ENCODE peak calls at places on chromosome 7, in four cellular contexts. M is breast epithelium; G is activated CD8-positive, alpha-beta T cell treated with anti-CD3 and anti-CD28 coated beads for 36 hours; S is cardiac muscle cell. E is an unnamed sample.

GRCh38 chr7:137081694-137082093 is 213.2 kb downstream of the CHRM2 start:
- DNase-seq in M (no peak), G (no peak), S (peak), E (no peak)

GRCh38 chr7:15554081-15554480 is 7.7 kb downstream of the AGMO start:
- DNase-seq in M (no peak), G (no peak), S (peak), E (no peak)

GRCh38 chr7:47786557-47787248 is 161.6 kb downstream of the PKD1L1 start:
- DNase-seq in M (peak), G (no peak), S (peak), E (no peak)

GRCh38 chr7:23622469-23622868 is 25.3 kb downstream of the CCDC126 start:
- DNase-seq in M (no peak), G (no peak), S (peak), E (no peak)

GRCh38 chr7:150952331-150953050 is 25.6 kb downstream of the KCNH2 start:
- DNase-seq in M (no peak), G (no peak), S (no peak), E (no peak)

GRCh38 chr7:1555046-1555812 is 776 bp downstream of the TMEM184A start:
- DNase-seq in M (peak), G (no peak), S (peak), E (no peak)

GRCh38 chr7:42639930-42640329 is 271.9 kb downstream of the C7orf25 start:
- DNase-seq in M (no peak), G (no peak), S (no peak), E (no peak)

GRCh38 chr7:7228472-7228871 is 46.1 kb downstream of the C1GALT1 start:
- DNase-seq in M (no peak), G (no peak), S (peak), E (no peak)

GRCh38 chr7:157927313-157927925 is 590.6 kb downstream of the DNAJB6 start:
- DNase-seq in M (no peak), G (no peak), S (no peak), E (no peak)

GRCh38 chr7:148204639-148205292 is 385.8 kb upstream of the C7orf33 start:
- DNase-seq in M (no peak), G (no peak), S (no peak), E (no peak)

GRCh38 chr7:140004672-140005071 is 58.1 kb downstream of the PARP12 start:
- DNase-seq in M (no peak), G (no peak), S (no peak), E (no peak)

GRCh38 chr7:140007051-140007690 is 55.6 kb downstream of the PARP12 start:
- DNase-seq in M (no peak), G (no peak), S (no peak), E (no peak)

GRCh38 chr7:140006600-140006999 is 56.2 kb downstream of the PARP12 start:
- DNase-seq in M (no peak), G (no peak), S (no peak), E (no peak)

GRCh38 chr7:140005341-140005740 is 57.4 kb downstream of the PARP12 start:
- DNase-seq in M (no peak), G (no peak), S (no peak), E (no peak)

DNA sequence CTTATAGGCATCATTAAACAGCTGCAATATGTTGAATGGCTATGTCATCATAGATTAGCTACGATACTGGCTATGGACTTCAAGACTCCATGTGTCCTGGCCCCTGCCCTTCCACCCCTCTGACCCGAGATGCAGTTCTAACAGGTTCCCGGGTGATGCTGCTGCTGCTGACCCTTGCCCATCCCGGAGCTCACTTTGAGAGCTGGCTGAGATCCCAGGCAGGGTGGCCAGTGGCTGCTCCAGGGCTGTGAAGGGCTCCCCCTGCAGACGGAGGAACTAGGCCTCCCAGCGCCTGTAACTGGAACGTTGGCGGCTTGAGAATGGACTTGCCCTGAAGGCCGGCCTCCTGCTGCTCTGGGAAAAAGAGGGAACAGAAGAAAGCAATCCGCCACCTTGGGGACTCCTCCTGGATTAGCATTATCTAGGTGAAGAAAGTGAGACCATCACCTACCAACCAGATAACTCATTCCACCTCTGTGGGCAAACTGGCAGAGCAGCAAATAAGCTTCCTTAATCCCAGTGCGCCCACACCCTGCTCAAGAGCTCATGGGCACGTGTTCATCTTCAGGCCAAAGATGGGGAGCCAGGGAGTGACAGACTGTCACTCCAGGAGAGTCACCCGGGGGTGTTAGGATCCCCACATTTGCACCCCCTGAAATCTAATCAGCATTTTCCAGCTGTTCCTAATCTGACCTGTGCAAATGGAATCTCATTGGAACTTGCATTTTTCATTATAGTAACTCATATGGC is 56.8 kb downstream of the PARP12 start:
- DNase-seq in M (no peak), G (no peak), S (peak), E (no peak)
- TF ChIP-seq CTCF in M (no peak), G (no peak), S (peak), E (peak)

GRCh38 chr7:39750253-39750994 is 127.1 kb downstream of the RALA start:
- DNase-seq in M (no peak), G (no peak), S (no peak), E (no peak)

GRCh38 chr7:39753823-39754325 is 130.5 kb downstream of the RALA start:
- DNase-seq in M (no peak), G (no peak), S (no peak), E (no peak)

GRCh38 chr7:39758234-39758970 is 135.0 kb downstream of the RALA start:
- DNase-seq in M (no peak), G (no peak), S (no peak), E (no peak)

GRCh38 chr7:39757604-39758003 is 134.2 kb downstream of the RALA start:
- DNase-seq in M (no peak), G (no peak), S (no peak), E (no peak)

GRCh38 chr7:39754326-39755120 is 131.2 kb downstream of the RALA start:
- DNase-seq in M (no peak), G (no peak), S (peak), E (no peak)
- TF ChIP-seq CTCF in M (no peak), G (no peak), S (no peak), E (no peak)

GRCh38 chr7:3195160-3195559 is 105.9 kb upstream of the SDK1 start:
- DNase-seq in M (no peak), G (no peak), S (no peak), E (no peak)

GRCh38 chr7:3193721-3194120 is 107.3 kb upstream of the SDK1 start:
- DNase-seq in M (no peak), G (no peak), S (no peak), E (no peak)

GRCh38 chr7:3197567-3198212 is 103.4 kb upstream of the SDK1 start:
- DNase-seq in M (no peak), G (no peak), S (no peak), E (no peak)

GRCh38 chr7:3196629-3197028 is 104.4 kb upstream of the SDK1 start:
- DNase-seq in M (no peak), G (no peak), S (no peak), E (no peak)

DNA sequence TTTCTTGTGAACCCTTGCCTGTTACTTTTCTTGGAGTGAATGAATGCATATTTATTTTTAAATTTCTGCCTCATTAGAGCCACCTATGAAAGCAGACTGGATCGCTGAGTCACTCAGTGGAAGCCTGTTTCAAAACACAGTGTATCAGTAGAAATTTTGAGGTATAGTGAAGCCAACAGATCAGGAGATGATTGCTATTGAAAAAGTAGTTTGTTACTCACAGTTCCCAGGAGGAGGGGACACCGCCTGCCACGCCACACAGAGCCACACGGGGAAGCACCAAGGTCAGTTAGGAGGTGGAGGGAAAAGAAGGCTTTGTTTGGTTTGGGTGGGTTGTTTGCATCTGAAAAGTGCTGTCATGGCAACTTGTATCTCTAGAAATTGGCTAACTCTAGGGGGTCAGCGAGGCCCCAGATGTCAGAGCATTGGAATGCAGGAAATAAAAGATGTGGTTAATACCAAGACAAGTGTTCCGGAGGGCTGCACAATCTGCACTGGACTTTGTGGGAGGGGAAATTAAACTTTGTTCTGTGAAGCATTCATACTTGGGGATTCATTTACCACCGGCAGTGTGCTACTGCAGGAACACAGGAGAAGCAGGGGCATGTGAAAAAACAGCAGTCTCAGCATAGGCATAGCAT is 106.4 kb upstream of the SDK1 start:
- DNase-seq in M (no peak), G (no peak), S (peak), E (no peak)
- TF ChIP-seq CTCF in M (no peak), G (no peak), S (peak), E (no peak)

DNA sequence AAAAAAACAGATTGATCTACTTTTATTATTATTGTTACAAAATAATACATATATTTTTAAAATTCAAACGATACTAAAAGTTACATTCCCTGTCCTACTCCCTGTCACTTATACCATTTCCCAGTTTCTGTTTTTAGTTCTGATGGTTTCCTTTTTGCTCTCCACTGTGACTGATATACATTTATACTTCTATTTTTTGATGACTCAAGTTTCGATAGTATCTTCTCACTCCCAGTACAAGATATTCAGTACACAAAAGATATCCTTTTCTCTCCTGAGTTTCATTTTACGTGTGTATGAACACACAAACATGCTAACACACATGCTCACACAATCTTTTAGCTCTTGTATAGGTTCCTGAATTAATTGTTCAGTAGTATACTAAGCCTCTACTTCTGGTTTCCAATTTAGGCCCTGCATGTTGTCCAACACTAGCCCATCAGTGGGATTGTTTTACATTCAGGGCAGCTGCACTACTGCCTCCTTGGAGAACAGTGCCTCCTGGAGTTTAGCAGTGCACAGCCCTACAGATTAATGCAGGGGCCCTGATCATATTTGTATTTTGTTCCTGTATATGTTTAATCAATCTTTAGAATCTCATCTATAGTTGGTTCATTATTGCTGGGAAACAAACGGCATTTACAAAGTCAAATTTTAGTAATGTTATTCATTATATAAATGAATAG is 131.0 kb downstream of the TES start:
- DNase-seq in M (no peak), G (no peak), S (peak), E (no peak)
- TF ChIP-seq CTCF in M (no peak), G (no peak), S (peak), E (peak)

GRCh38 chr7:33040803-33041516 is 21.6 kb downstream of the NT5C3A start:
- DNase-seq in M (no peak), G (peak), S (peak), E (peak)

GRCh38 chr7:33039905-33040292 is 22.7 kb downstream of the NT5C3A start:
- DNase-seq in M (no peak), G (no peak), S (no peak), E (no peak)

GRCh38 chr7:33043875-33044718 is 18.5 kb downstream of the NT5C3A start:
- DNase-seq in M (no peak), G (no peak), S (peak), E (no peak)

GRCh38 chr7:33044986-33045385 is 17.6 kb downstream of the NT5C3A start:
- DNase-seq in M (no peak), G (no peak), S (no peak), E (peak)

DNA sequence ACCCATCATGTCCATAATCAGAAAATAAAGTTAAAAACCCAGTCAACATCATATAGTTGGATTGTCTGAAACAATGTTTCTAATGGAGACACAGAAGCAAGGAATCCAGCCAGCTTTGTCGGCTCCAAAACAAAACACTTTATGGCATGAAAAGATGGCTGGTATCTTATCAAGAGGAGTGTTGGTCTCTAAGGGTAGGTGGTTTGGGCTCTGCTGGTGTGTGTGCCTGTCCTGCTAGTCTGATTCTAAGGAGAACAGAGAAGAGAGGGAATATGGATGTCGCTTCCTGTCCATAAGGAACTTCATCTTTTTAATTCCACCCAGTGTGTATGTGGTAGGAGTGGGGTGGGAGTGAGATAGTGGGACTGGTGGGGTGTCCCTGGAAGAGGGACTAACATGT is 19.1 kb downstream of the NT5C3A start:
- DNase-seq in M (no peak), G (no peak), S (no peak), E (no peak)
- TF ChIP-seq CTCF in M (no peak), G (no peak), S (no peak), E (no peak)

GRCh38 chr7:30625283-30625682 is 30.6 kb downstream of the GARS1 start:
- DNase-seq in M (no peak), G (no peak), S (peak), E (no peak)
- TF ChIP-seq CTCF in M (no peak), G (no peak), S (no peak), E (no peak)

E was measured in GM13977.